ENCODE peak calls at places on chromosomes 6 and 20, in nine cellular contexts. V, M, A, B, J, K, P, S and T are unnamed samples.

GRCh38 chr20:61449916-61450315 is 197.9 kb downstream of the CDH4 start:
- DNase-seq in V (peak; percentile 6), M (no peak), A (no peak), B (no peak), J (no peak), K (no peak), P (no peak), S (no peak), T (no peak)

GRCh38 chr20:588932-589672 is 21.0 kb downstream of the TCF15 start:
- DNase-seq in V (no peak), M (no peak), A (no peak), B (no peak), J (no peak), K (peak; percentile 74), P (peak; percentile 50), S (no peak), T (peak; percentile 26)

GRCh38 chr6:36984581-36985383 is 1.2 kb downstream of the MTCH1 start:
- DNase-seq in V (peak; percentile 71), M (no peak), A (peak; percentile 36), B (peak; percentile 54), J (no peak), K (no peak), P (peak; percentile 82), S (no peak), T (no peak)

GRCh38 chr6:27809939-27810767 is 102.0 kb downstream of the OR2B2 start:
- DNase-seq in V (peak; percentile 98), M (no peak), A (peak; percentile 64), B (peak; percentile 93), J (peak; percentile 78), K (peak; percentile 84), P (peak; percentile 87), S (no peak), T (peak; percentile 97)

GRCh38 chr6:154277578-154278128 is 79.0 kb downstream of the IPCEF1 start:
- DNase-seq in V (no peak), M (no peak), A (no peak), B (no peak), J (no peak), K (no peak), P (peak; percentile 72), S (no peak), T (no peak)

GRCh38 chr6:36514554-36515456 is 32.5 kb downstream of the STK38 start:
- DNase-seq in V (no peak), M (no peak), A (no peak), B (no peak), J (no peak), K (peak; percentile 24), P (no peak), S (no peak), T (no peak)

GRCh38 chr6:130070747-130071146 is 52.4 kb downstream of the L3MBTL3 start:
- DNase-seq in V (no peak), M (no peak), A (no peak), B (no peak), J (no peak), K (no peak), P (no peak), S (no peak), T (no peak)

GRCh38 chr6:25354078-25354940 is 75.1 kb downstream of the CARMIL1 start:
- DNase-seq in V (peak; percentile 32), M (no peak), A (no peak), B (no peak), J (no peak), K (no peak), P (no peak), S (no peak), T (no peak)

GRCh38 chr6:106377061-106377540 is 16.6 kb downstream of the CRYBG1 start:
- DNase-seq in V (no peak), M (no peak), A (no peak), B (no peak), J (no peak), K (no peak), P (no peak), S (no peak), T (no peak)

GRCh38 chr6:50062051-50062450 is 12.3 kb upstream of the DEFB112 start:
- DNase-seq in V (peak; percentile 15), M (no peak), A (no peak), B (peak; percentile 17), J (no peak), K (no peak), P (no peak), S (no peak), T (peak; percentile 41)

GRCh38 chr6:139708342-139709199 is 334.1 kb upstream of the CITED2 start:
- DNase-seq in V (peak; percentile 85), M (no peak), A (no peak), B (peak; percentile 85), J (no peak), K (no peak), P (no peak), S (no peak), T (no peak)

GRCh38 chr20:49948809-49949507 is 12.8 kb downstream of the RNF114 start:
- DNase-seq in V (peak; percentile 94), M (no peak), A (no peak), B (no peak), J (no peak), K (no peak), P (no peak), S (no peak), T (no peak)

GRCh38 chr6:3299221-3299620 is 40.5 kb downstream of the PSMG4 start:
- DNase-seq in V (no peak), M (no peak), A (no peak), B (no peak), J (no peak), K (no peak), P (no peak), S (no peak), T (no peak)

GRCh38 chr20:48718914-48719578 is 108.8 kb downstream of the PREX1 start:
- DNase-seq in V (no peak), M (no peak), A (peak; percentile 32), B (no peak), J (peak; percentile 64), K (no peak), P (peak; percentile 69), S (no peak), T (no peak)

GRCh38 chr6:53103993-53104675 is 38.9 kb downstream of the FBXO9 start:
- DNase-seq in V (peak; percentile 42), M (no peak), A (no peak), B (peak; percentile 20), J (no peak), K (no peak), P (no peak), S (peak; percentile 19), T (peak; percentile 54)

GRCh38 chr20:40651121-40651520 is 37.9 kb downstream of the MAFB start:
- DNase-seq in V (no peak), M (no peak), A (no peak), B (no peak), J (no peak), K (no peak), P (no peak), S (no peak), T (no peak)

GRCh38 chr20:61575151-61575937 is 323.3 kb downstream of the CDH4 start:
- DNase-seq in V (peak; percentile 4), M (no peak), A (no peak), B (no peak), J (no peak), K (no peak), P (no peak), S (no peak), T (no peak)

GRCh38 chr6:3305831-3306230 is 47.1 kb downstream of the PSMG4 start:
- DNase-seq in V (no peak), M (no peak), A (no peak), B (no peak), J (no peak), K (no peak), P (no peak), S (no peak), T (no peak)

GRCh38 chr6:44456070-44456965 is 68.8 kb downstream of the CDC5L start:
- DNase-seq in V (peak; percentile 61), M (no peak), A (no peak), B (peak; percentile 59), J (peak; percentile 22), K (peak; percentile 78), P (peak; percentile 78), S (no peak), T (peak; percentile 73)

GRCh38 chr6:156718647-156719394 is 58.4 kb upstream of the ARID1B start:
- DNase-seq in V (peak; percentile 37), M (no peak), A (no peak), B (no peak), J (no peak), K (no peak), P (no peak), S (peak; percentile 28), T (no peak)

GRCh38 chr20:36246410-36246809 is 10.1 kb downstream of the AAR2 start:
- DNase-seq in V (no peak), M (no peak), A (no peak), B (no peak), J (no peak), K (no peak), P (no peak), S (no peak), T (no peak)

GRCh38 chr6:30902709-30903108 is 5.3 kb upstream of the GTF2H4 start:
- DNase-seq in V (no peak), M (no peak), A (no peak), B (no peak), J (no peak), K (no peak), P (no peak), S (no peak), T (no peak)

GRCh38 chr6:147103641-147104040 is 100.6 kb upstream of the STXBP5 start:
- DNase-seq in V (no peak), M (no peak), A (no peak), B (no peak), J (no peak), K (no peak), P (no peak), S (no peak), T (no peak)

GRCh38 chr6:38973178-38974057 is 75.2 kb upstream of the GLP1R start:
- DNase-seq in V (peak; percentile 48), M (no peak), A (no peak), B (peak; percentile 57), J (peak; percentile 50), K (peak; percentile 47), P (no peak), S (peak; percentile 23), T (peak; percentile 79)